ENCODE peak calls at places on chromosomes 4 and X, in four cellular contexts. One of them, this sample, is unnamed.

GRCh38 chr4:32506067-32506466 is 1785.9 kb downstream of the PCDH7 start:
- DNase-seq in lung microvascular endothelial cell: no peak
- DNase-seq in HCT116: no peak
- DNase-seq in nephron progenitor cell: no peak
- DNase-seq in this sample: no peak

GRCh38 chrX:129785160-129785947 is 5.6 kb downstream of the SASH3 start:
- DNase-seq in lung microvascular endothelial cell: no peak
- DNase-seq in HCT116: no peak
- DNase-seq in nephron progenitor cell: no peak
- DNase-seq in this sample: no peak

GRCh38 chr4:125732682-125733081 is 417.9 kb downstream of the FAT4 start:
- DNase-seq in lung microvascular endothelial cell: no peak
- DNase-seq in HCT116: no peak
- DNase-seq in nephron progenitor cell: no peak
- DNase-seq in this sample: no peak

GRCh38 chrX:17412692-17413091 is 37.7 kb downstream of the NHS start:
- DNase-seq in lung microvascular endothelial cell: no peak
- DNase-seq in HCT116: peak; percentile 69
- DNase-seq in nephron progenitor cell: no peak
- DNase-seq in this sample: peak; percentile 14

GRCh38 chr4:89270792-89271191 is 36.8 kb downstream of the GPRIN3 start:
- DNase-seq in lung microvascular endothelial cell: no peak
- DNase-seq in HCT116: no peak
- DNase-seq in nephron progenitor cell: no peak
- DNase-seq in this sample: no peak

GRCh38 chrX:153635788-153636668 is 11.0 kb upstream of the DUSP9 start:
- DNase-seq in lung microvascular endothelial cell: peak; percentile 29
- DNase-seq in HCT116: no peak
- DNase-seq in nephron progenitor cell: no peak
- DNase-seq in this sample: peak; percentile 63

GRCh38 chrX:55342533-55343501 is 78.1 kb upstream of the PAGE3 start:
- DNase-seq in lung microvascular endothelial cell: peak; percentile 32
- DNase-seq in HCT116: no peak
- DNase-seq in nephron progenitor cell: no peak
- DNase-seq in this sample: peak; percentile 48

GRCh38 chr4:141977433-141977832 is 341.1 kb downstream of the IL15 start:
- DNase-seq in lung microvascular endothelial cell: no peak
- DNase-seq in HCT116: no peak
- DNase-seq in nephron progenitor cell: no peak
- DNase-seq in this sample: no peak

GRCh38 chr4:55866973-55867574 is 13.6 kb downstream of the EXOC1 start:
- DNase-seq in lung microvascular endothelial cell: peak; percentile 82
- DNase-seq in HCT116: peak; percentile 51
- DNase-seq in nephron progenitor cell: no peak
- DNase-seq in this sample: peak; percentile 36

GRCh38 chr4:174517502-174517901 is 4.8 kb downstream of the HPGD start:
- DNase-seq in lung microvascular endothelial cell: no peak
- DNase-seq in HCT116: no peak
- DNase-seq in nephron progenitor cell: no peak
- DNase-seq in this sample: no peak

GRCh38 chr4:172927096-172927495 is 241.5 kb upstream of the GALNT7 start:
- DNase-seq in lung microvascular endothelial cell: peak; percentile 40
- DNase-seq in HCT116: no peak
- DNase-seq in nephron progenitor cell: no peak
- DNase-seq in this sample: no peak

GRCh38 chrX:136608295-136608933 is 39.5 kb upstream of the CD40LG start:
- DNase-seq in lung microvascular endothelial cell: peak; percentile 25
- DNase-seq in HCT116: peak; percentile 3
- DNase-seq in nephron progenitor cell: peak; percentile 5
- DNase-seq in this sample: no peak

GRCh38 chrX:125444659-125445058 is 125.0 kb downstream of the TEX13C start:
- DNase-seq in lung microvascular endothelial cell: no peak
- DNase-seq in HCT116: no peak
- DNase-seq in nephron progenitor cell: no peak
- DNase-seq in this sample: no peak

GRCh38 chrX:24862343-24862742 is 153.4 kb downstream of the ARX start:
- DNase-seq in lung microvascular endothelial cell: no peak
- DNase-seq in HCT116: no peak
- DNase-seq in nephron progenitor cell: no peak
- DNase-seq in this sample: no peak

GRCh38 chrX:123876177-123876576 is 16.3 kb downstream of the XIAP start:
- DNase-seq in lung microvascular endothelial cell: no peak
- DNase-seq in HCT116: no peak
- DNase-seq in nephron progenitor cell: no peak
- DNase-seq in this sample: no peak

GRCh38 chrX:150202641-150203248 is 160.4 kb upstream of the MAMLD1 start:
- DNase-seq in lung microvascular endothelial cell: peak; percentile 25
- DNase-seq in HCT116: no peak
- DNase-seq in nephron progenitor cell: no peak
- DNase-seq in this sample: no peak

GRCh38 chrX:68238568-68238967 is 194.7 kb downstream of the OPHN1 start:
- DNase-seq in lung microvascular endothelial cell: no peak
- DNase-seq in HCT116: no peak
- DNase-seq in nephron progenitor cell: no peak
- DNase-seq in this sample: peak; percentile 2

GRCh38 chr4:88216395-88216794 is 58.0 kb upstream of the ABCG2 start:
- DNase-seq in lung microvascular endothelial cell: no peak
- DNase-seq in HCT116: no peak
- DNase-seq in nephron progenitor cell: no peak
- DNase-seq in this sample: no peak

GRCh38 chr4:127669691-127670090 is 36.9 kb downstream of the INTU start:
- DNase-seq in lung microvascular endothelial cell: no peak
- DNase-seq in HCT116: no peak
- DNase-seq in nephron progenitor cell: no peak
- DNase-seq in this sample: no peak

GRCh38 chr4:42397635-42398447 is 553 bp downstream of the SHISA3 start:
- DNase-seq in lung microvascular endothelial cell: peak; percentile 57
- DNase-seq in HCT116: no peak
- DNase-seq in nephron progenitor cell: peak; percentile 68
- DNase-seq in this sample: peak; percentile 81

GRCh38 chrX:115503099-115503498 is 57.9 kb upstream of the PLS3 start:
- DNase-seq in lung microvascular endothelial cell: no peak
- DNase-seq in HCT116: no peak
- DNase-seq in nephron progenitor cell: no peak
- DNase-seq in this sample: no peak

GRCh38 chr4:83250666-83251065 is 33.9 kb downstream of the COQ2 start:
- DNase-seq in lung microvascular endothelial cell: no peak
- DNase-seq in HCT116: no peak
- DNase-seq in nephron progenitor cell: no peak
- DNase-seq in this sample: no peak

GRCh38 chr4:173448919-173449641 is 50.2 kb upstream of the SCRG1 start:
- DNase-seq in lung microvascular endothelial cell: no peak
- DNase-seq in HCT116: no peak
- DNase-seq in nephron progenitor cell: no peak
- DNase-seq in this sample: peak; percentile 36

GRCh38 chrX:8404443-8404842 is 60.2 kb upstream of the VCX3B start:
- DNase-seq in lung microvascular endothelial cell: no peak
- DNase-seq in HCT116: no peak
- DNase-seq in nephron progenitor cell: no peak
- DNase-seq in this sample: no peak

GRCh38 chr4:55321707-55322264 is 24.3 kb upstream of the SRD5A3 start:
- DNase-seq in lung microvascular endothelial cell: peak; percentile 85
- DNase-seq in HCT116: peak; percentile 88
- DNase-seq in nephron progenitor cell: peak; percentile 82
- DNase-seq in this sample: peak; percentile 44

GRCh38 chr4:3629665-3630064 is 97.4 kb upstream of the LRPAP1 start:
- DNase-seq in lung microvascular endothelial cell: no peak
- DNase-seq in HCT116: no peak
- DNase-seq in nephron progenitor cell: no peak
- DNase-seq in this sample: no peak

GRCh38 chr4:1638272-1638598 is 45.9 kb downstream of the FAM53A start:
- DNase-seq in lung microvascular endothelial cell: no peak
- DNase-seq in HCT116: no peak
- DNase-seq in nephron progenitor cell: no peak
- DNase-seq in this sample: no peak

GRCh38 chrX:54824722-54825121 is 17.2 kb downstream of the MAGED2 start:
- DNase-seq in lung microvascular endothelial cell: no peak
- DNase-seq in HCT116: no peak
- DNase-seq in nephron progenitor cell: no peak
- DNase-seq in this sample: no peak

GRCh38 chr4:162498168-162498567 is 334.4 kb upstream of the FSTL5 start:
- DNase-seq in lung microvascular endothelial cell: no peak
- DNase-seq in HCT116: no peak
- DNase-seq in nephron progenitor cell: no peak
- DNase-seq in this sample: no peak

GRCh38 chr4:88803600-88804096 is 106.0 kb upstream of the NAP1L5 start:
- DNase-seq in lung microvascular endothelial cell: peak; percentile 53
- DNase-seq in HCT116: no peak
- DNase-seq in nephron progenitor cell: no peak
- DNase-seq in this sample: no peak

GRCh38 chr4:164997941-164998340 is 20.5 kb upstream of the TRIM61 start:
- DNase-seq in lung microvascular endothelial cell: no peak
- DNase-seq in HCT116: no peak
- DNase-seq in nephron progenitor cell: no peak
- DNase-seq in this sample: no peak

GRCh38 chr4:5893013-5893580 is at the start of gene CRMP1:
- DNase-seq in lung microvascular endothelial cell: no peak
- DNase-seq in HCT116: no peak
- DNase-seq in nephron progenitor cell: peak; percentile 85
- DNase-seq in this sample: peak; percentile 97

GRCh38 chrX:16258936-16259335 is 91.7 kb downstream of the MAGEB17 start:
- DNase-seq in lung microvascular endothelial cell: no peak
- DNase-seq in HCT116: no peak
- DNase-seq in nephron progenitor cell: no peak
- DNase-seq in this sample: no peak

GRCh38 chrX:120604359-120604782 is 470 bp downstream of the MCTS1 start:
- DNase-seq in lung microvascular endothelial cell: peak; percentile 39
- DNase-seq in HCT116: no peak
- DNase-seq in nephron progenitor cell: no peak
- DNase-seq in this sample: peak; percentile 55

GRCh38 chr4:155809835-155810234 is 51.0 kb downstream of the GUCY1B1 start:
- DNase-seq in lung microvascular endothelial cell: peak; percentile 60
- DNase-seq in HCT116: peak; percentile 85
- DNase-seq in nephron progenitor cell: no peak
- DNase-seq in this sample: peak; percentile 41